ENCODE peak calls at places on chromosome 6, in four cellular contexts. K is ovary, V is gastrocnemius medialis, F is K562. W is an unnamed sample.
A peak's percentile ranks its signal among the peaks of the same experiment; 100 is the strongest.

GRCh38 chr6:29552512-29553051 is 7.0 kb downstream of the UBD start:
- DNase-seq in F (peak; percentile 28), K (no peak), V (no peak), W (no peak)

GRCh38 chr6:108145639-108146038 is 20.2 kb upstream of the NR2E1 start:
- DNase-seq in F (no peak), V (no peak), K (no peak), W (no peak)

GRCh38 chr6:166307981-166308768 is at the start of gene PRR18:
- DNase-seq in K (no peak), V (no peak), F (no peak), W (no peak)

GRCh38 chr6:89644864-89645263 is 6.3 kb upstream of the LYRM2 start:
- DNase-seq in V (no peak), K (no peak), F (no peak), W (no peak)

GRCh38 chr6:94468830-94469229 is 1049.5 kb upstream of the EPHA7 start:
- DNase-seq in F (no peak), K (no peak), V (no peak), W (no peak)

GRCh38 chr6:12060780-12061619 is 48.9 kb downstream of the HIVEP1 start:
- DNase-seq in K (no peak), V (peak; percentile 40), F (peak; percentile 35), W (no peak)

GRCh38 chr6:15516923-15517560 is 145.8 kb downstream of the DTNBP1 start:
- DNase-seq in K (no peak), F (no peak), V (no peak), W (no peak)

GRCh38 chr6:163529605-163530004 is 115.1 kb downstream of the QKI start:
- DNase-seq in K (no peak), V (no peak), F (no peak), W (no peak)

GRCh38 chr6:31270788-31271640 is 878 bp downstream of the HLA-C start:
- DNase-seq in F (no peak), V (peak; percentile 59), K (peak; percentile 77), W (peak; percentile 29)

GRCh38 chr6:143006787-143007186 is 53.9 kb upstream of the AIG1 start:
- DNase-seq in F (no peak), V (no peak), K (no peak), W (no peak)

GRCh38 chr6:139540276-139540675 is 165.8 kb upstream of the CITED2 start:
- DNase-seq in V (peak; percentile 46), F (no peak), K (no peak), W (no peak)

GRCh38 chr6:134063966-134064445 is 11.6 kb upstream of the SLC2A12 start:
- DNase-seq in F (peak; percentile 83), V (peak; percentile 69), K (peak; percentile 71), W (no peak)

GRCh38 chr6:32432050-32432450 is 7.6 kb upstream of the HLA-DRA start:
- DNase-seq in K (no peak), F (peak; percentile 22), V (no peak), W (no peak)

GRCh38 chr6:136921936-136922679 is at the start of gene SLC35D3:
- DNase-seq in V (no peak), F (no peak), K (no peak), W (no peak)

GRCh38 chr6:119612871-119613515 is 263.4 kb upstream of the MAN1A1 start:
- DNase-seq in F (no peak), K (no peak), V (no peak), W (no peak)

GRCh38 chr6:24902782-24903181 is 33.0 kb downstream of the RIPOR2 start:
- DNase-seq in V (peak; percentile 83), K (no peak), F (no peak), W (no peak)

GRCh38 chr6:148818939-148819575 is 72.2 kb downstream of the UST start:
- DNase-seq in F (no peak), V (no peak), K (no peak), W (no peak)

GRCh38 chr6:25423358-25423757 is 144.2 kb downstream of the CARMIL1 start:
- DNase-seq in V (no peak), K (no peak), F (no peak), W (no peak)

GRCh38 chr6:25112207-25112874 is 166.8 kb upstream of the CARMIL1 start:
- DNase-seq in K (no peak), V (no peak), F (no peak), W (no peak)

GRCh38 chr6:98487612-98488011 is 346.8 kb upstream of the POU3F2 start:
- DNase-seq in K (no peak), F (no peak), V (no peak), W (no peak)

GRCh38 chr6:81326856-81327561 is 425.5 kb downstream of the TENT5A start:
- DNase-seq in K (no peak), F (no peak), V (no peak), W (no peak)

GRCh38 chr6:124753562-124753961 is 208.7 kb upstream of the RNF217 start:
- DNase-seq in K (no peak), V (no peak), F (no peak), W (no peak)

GRCh38 chr6:1131285-1132079 is 180.4 kb upstream of the FOXQ1 start:
- DNase-seq in V (no peak), F (no peak), K (no peak), W (no peak)

GRCh38 chr6:144969873-144970272 is 684.7 kb downstream of the UTRN start:
- DNase-seq in K (no peak), V (no peak), F (no peak), W (no peak)

GRCh38 chr6:87161299-87161698 is 5.9 kb downstream of the ZNF292 start:
- DNase-seq in F (no peak), K (no peak), V (no peak), W (no peak)

GRCh38 chr6:120844084-120844483 is 490.2 kb downstream of the TBC1D32 start:
- DNase-seq in F (no peak), K (no peak), V (no peak), W (no peak)

GRCh38 chr6:36671687-36672375 is 6.7 kb upstream of the CDKN1A start:
- DNase-seq in F (no peak), V (no peak), K (no peak), W (no peak)

GRCh38 chr6:107124934-107125348 is 9.6 kb upstream of the BEND3 start:
- DNase-seq in F (no peak), K (no peak), V (no peak), W (no peak)

GRCh38 chr6:27129917-27130316 is 117.6 kb upstream of the PRSS16 start:
- DNase-seq in K (no peak), V (no peak), F (no peak), W (no peak)
- H3K4me3 ChIP-seq in K (no peak overlapping the region), V (no peak overlapping the region), F (peak overlapping the region; percentile 72), W (no peak overlapping the region)

GRCh38 chr6:27720607-27721580 is 191.3 kb downstream of the OR2B2 start:
- DNase-seq in F (peak; percentile 77), K (no peak), V (no peak), W (no peak)
- TF ChIP-seq CTCF in F (peak; percentile 30), K (no peak), V (no peak), W (no peak)

GRCh38 chr6:85672623-85673022 is 29.9 kb upstream of the SYNCRIP start:
- DNase-seq in V (no peak), F (no peak), K (no peak), W (no peak)
- TF ChIP-seq POLR2A in V (no peak), F (no peak), K (no peak), W (no peak)

DNA sequence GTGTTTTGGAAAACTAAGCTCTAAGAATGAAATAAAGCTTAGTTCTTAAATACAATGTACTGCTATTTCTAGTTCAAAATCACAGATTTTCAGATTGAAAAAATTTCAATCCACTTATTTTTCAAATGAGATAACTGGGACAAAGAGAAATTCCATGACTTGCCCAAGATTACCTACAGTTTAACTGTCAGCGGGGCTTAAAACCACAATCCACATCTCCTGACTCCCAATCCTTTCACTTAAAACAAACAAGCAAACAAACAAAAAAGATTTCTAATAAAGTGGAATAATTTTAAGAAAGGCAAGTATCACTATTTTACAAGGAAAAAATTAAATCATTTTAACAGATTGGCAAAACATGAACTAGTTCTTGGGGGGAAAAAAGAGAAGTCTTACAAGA is 4.2 kb downstream of the PHIP start:
- DNase-seq in K (no peak), F (no peak), V (no peak), W (no peak)
- H3K4me3 ChIP-seq in K (no peak overlapping the region), F (no peak overlapping the region), V (no peak overlapping the region), W (no peak overlapping the region)

GRCh38 chr6:167509853-167510220 is 185.0 kb downstream of the TTLL2 start:
- DNase-seq in V (no peak), F (no peak), K (no peak), W (no peak)

GRCh38 chr6:167512926-167513325 is 188.0 kb downstream of the TTLL2 start:
- DNase-seq in F (no peak), K (no peak), V (no peak), W (no peak)

GRCh38 chr6:167508919-167509852 is 184.3 kb downstream of the TTLL2 start:
- DNase-seq in F (no peak), V (no peak), K (no peak), W (no peak)

GRCh38 chr6:167513763-167514162 is 188.9 kb downstream of the TTLL2 start:
- DNase-seq in K (no peak), F (no peak), V (no peak), W (no peak)

DNA sequence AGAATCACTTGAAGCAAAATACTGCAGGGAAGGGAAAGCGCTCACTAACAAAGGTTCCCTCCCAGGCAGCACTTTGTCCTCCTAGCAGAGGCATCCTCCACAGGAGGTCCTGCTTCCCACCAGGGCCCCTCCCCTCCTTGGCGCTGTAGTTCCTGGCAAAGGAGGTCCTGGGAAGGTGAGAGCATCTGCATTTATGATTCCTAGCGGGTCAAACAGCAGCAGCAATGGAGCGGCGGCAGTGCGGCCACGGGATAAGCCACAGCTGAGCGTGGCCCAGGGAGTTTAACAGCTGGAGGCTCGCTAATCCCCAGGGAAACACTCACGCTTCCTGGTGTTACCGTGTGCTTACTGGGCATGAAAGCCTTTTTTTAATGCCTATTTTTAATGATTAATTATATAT is 185.8 kb downstream of the TTLL2 start:
- DNase-seq in F (no peak), V (no peak), K (no peak), W (no peak)
- TF ChIP-seq CTCF in F (no peak), V (no peak), K (no peak), W (no peak)

GRCh38 chr6:7051780-7052440 is 55.9 kb upstream of the RREB1 start:
- DNase-seq in F (no peak), K (peak; percentile 57), V (peak; percentile 70), W (no peak)
- TF ChIP-seq POLR2A in F (no peak), K (no peak), V (no peak), W (peak; percentile 15)

DNA sequence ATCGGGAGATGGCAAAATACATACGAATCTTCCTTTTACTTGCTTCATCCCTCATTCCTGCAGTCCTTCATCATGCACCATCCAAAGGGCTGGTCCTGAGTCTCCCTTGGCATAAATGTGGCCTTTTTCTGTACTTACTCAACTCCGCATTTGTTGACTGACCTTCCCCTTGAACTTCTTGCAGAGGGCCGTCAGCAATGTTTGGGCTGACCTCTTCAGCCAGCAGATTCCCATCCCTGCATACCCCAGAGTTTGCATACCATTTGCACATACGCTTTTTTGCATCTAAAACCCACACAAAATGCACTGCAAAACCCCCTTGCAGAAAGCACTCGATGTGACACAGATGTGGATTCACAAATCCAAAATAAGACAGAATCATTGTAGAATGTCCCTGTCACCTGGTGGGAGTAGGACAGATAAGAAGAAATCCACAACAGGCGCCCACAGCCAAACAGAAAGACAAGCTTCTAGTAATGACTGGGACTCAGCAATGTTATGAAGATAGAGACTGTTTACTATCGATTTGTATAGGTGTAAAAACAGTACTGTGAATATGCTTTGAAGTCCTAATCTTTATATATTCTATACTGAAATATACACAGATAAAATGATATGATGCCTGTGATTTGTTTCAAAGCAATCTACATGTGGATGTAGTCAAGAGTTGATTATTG is 45.8 kb downstream of the TBC1D7 start:
- DNase-seq in K (no peak), V (no peak), F (no peak), W (no peak)
- H3K4me3 ChIP-seq in K (no peak overlapping the region), V (no peak overlapping the region), F (no peak overlapping the region), W (no peak overlapping the region)